ENCODE peak calls at places on chromosome 5, in ten cellular contexts. W is ascending aorta, C is upper lobe of left lung, S is right atrium auricular region, A is heart right ventricle, T is mammary epithelial cell, U is heart left ventricle, Q is IMR-90, Y is pancreas, K is ovary. G is an unnamed sample.
A peak's percentile ranks its signal among the peaks of the same experiment; 100 is the strongest.

GRCh38 chr5:19001527-19001926 is 986.5 kb downstream of the CDH18 start:
- DNase-seq in U (no peak), W (no peak), A (no peak), C (no peak), Q (no peak), K (no peak), T (no peak), Y (no peak), S (no peak), G (no peak)

GRCh38 chr5:136780518-136780917 is 415.2 kb upstream of the TRPC7 start:
- DNase-seq in S (no peak), U (no peak), K (no peak), Y (no peak), A (no peak), T (no peak), W (no peak), C (no peak), Q (no peak), G (no peak)

GRCh38 chr5:156386976-156387375 is 60.0 kb downstream of the SGCD start:
- DNase-seq in A (no peak), Q (no peak), T (no peak), Y (no peak), U (no peak), K (no peak), W (no peak), C (no peak), S (no peak), G (no peak)

GRCh38 chr5:66469684-66470083 is 126.5 kb upstream of the MAST4 start:
- DNase-seq in Y (no peak), W (no peak), A (no peak), Q (no peak), S (no peak), C (no peak), K (no peak), T (no peak), U (no peak), G (no peak)

GRCh38 chr5:112025729-112026128 is 268.7 kb upstream of the NREP start:
- DNase-seq in S (no peak), W (no peak), K (no peak), C (no peak), T (no peak), Q (no peak), A (no peak), U (no peak), Y (no peak), G (no peak)

GRCh38 chr5:151151793-151152192 is 5.8 kb downstream of the ANXA6 start:
- DNase-seq in K (no peak), U (no peak), W (no peak), S (peak; percentile 71), A (no peak), T (no peak), Y (no peak), C (peak; percentile 75), Q (peak; percentile 47), G (no peak)

GRCh38 chr5:5424736-5425135 is 2.3 kb downstream of the ICE1 start:
- DNase-seq in S (no peak), Y (no peak), W (no peak), C (no peak), A (no peak), T (no peak), U (no peak), K (no peak), Q (no peak), G (no peak)

GRCh38 chr5:150022163-150022540 is 21.6 kb downstream of the HMGXB3 start:
- DNase-seq in K (no peak), T (peak; percentile 88), S (no peak), W (no peak), Q (peak; percentile 87), C (no peak), Y (no peak), A (no peak), U (no peak), G (no peak)

GRCh38 chr5:157471709-157472108 is 11.7 kb downstream of the NIPAL4 start:
- DNase-seq in W (no peak), T (peak; percentile 25), Q (peak; percentile 33), K (no peak), U (no peak), Y (no peak), C (no peak), A (no peak), S (no peak), G (no peak)

GRCh38 chr5:174145091-174145490 is 99.6 kb downstream of the NSG2 start:
- DNase-seq in Y (no peak), Q (no peak), C (no peak), A (no peak), T (no peak), W (no peak), U (no peak), S (no peak), K (no peak), G (no peak)

GRCh38 chr5:173627860-173628392 is 11.5 kb upstream of the BOD1 start:
- DNase-seq in Y (no peak), A (no peak), C (no peak), W (no peak), S (no peak), T (no peak), K (no peak), Q (no peak), U (no peak), G (no peak)

GRCh38 chr5:11903121-11903613 is 1.1 kb downstream of the CTNND2 start:
- DNase-seq in Y (peak; percentile 57), Q (no peak), W (no peak), S (no peak), T (no peak), C (no peak), K (peak; percentile 9), A (no peak), U (peak; percentile 30), G (no peak)

GRCh38 chr5:113202904-113203716 is 226.5 kb downstream of the DCP2 start:
- DNase-seq in W (no peak), S (peak; percentile 92), C (no peak), A (peak; percentile 79), Q (peak; percentile 63), T (no peak), K (peak; percentile 40), U (peak; percentile 91), Y (peak; percentile 47), G (peak; percentile 83)

GRCh38 chr5:39604491-39604890 is 179.7 kb upstream of the DAB2 start:
- DNase-seq in W (no peak), S (no peak), U (no peak), A (no peak), Q (no peak), K (no peak), C (no peak), T (no peak), Y (no peak), G (no peak)

GRCh38 chr5:1053391-1054017 is 44.9 kb downstream of the NKD2 start:
- DNase-seq in Y (no peak), U (peak; percentile 40), K (no peak), A (peak; percentile 28), Q (no peak), T (no peak), S (no peak), C (no peak), W (no peak), G (peak; percentile 14)

GRCh38 chr5:1050449-1051365 is 42.1 kb downstream of the NKD2 start:
- DNase-seq in U (peak; percentile 59), A (peak; percentile 44), Y (peak; percentile 72), S (no peak), Q (no peak), C (no peak), K (no peak), W (no peak), T (no peak), G (peak; percentile 10)

GRCh38 chr5:1052641-1053390 is 44.2 kb downstream of the NKD2 start:
- DNase-seq in U (peak; percentile 70), Y (peak; percentile 69), C (no peak), S (no peak), A (peak; percentile 57), Q (no peak), K (no peak), T (no peak), W (no peak), G (peak; percentile 51)

GRCh38 chr5:1052076-1052475 is 43.5 kb downstream of the NKD2 start:
- DNase-seq in C (no peak), W (no peak), A (peak; percentile 8), S (no peak), T (no peak), K (no peak), U (peak; percentile 15), Q (no peak), Y (peak; percentile 65), G (peak; percentile 46)

DNA sequence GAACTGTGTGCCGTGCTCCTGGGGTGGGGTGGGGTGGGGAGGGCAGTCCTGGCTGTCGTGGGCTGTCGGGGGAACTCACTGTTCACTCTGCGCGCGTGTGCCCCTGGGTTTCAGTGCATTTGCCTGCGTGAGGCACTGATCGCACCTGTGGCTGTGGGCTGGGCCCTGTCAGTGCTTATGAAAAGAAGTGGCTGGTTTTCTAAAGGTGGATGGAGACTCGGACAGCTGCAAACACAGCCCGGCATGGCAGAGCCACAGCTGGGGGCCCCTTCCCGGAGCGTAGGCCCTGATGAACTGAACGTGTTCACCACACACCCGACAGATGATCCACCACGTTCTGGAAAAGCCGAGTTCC is 42.7 kb downstream of the NKD2 start:
- DNase-seq in U (peak; percentile 23), S (no peak), K (no peak), C (no peak), Y (peak; percentile 39), Q (no peak), W (no peak), T (no peak), A (no peak), G (no peak)
- H3K36me3 ChIP-seq in U (peaks cover 13% of the 10 kb centered on the region), S (peaks cover 27% of the 10 kb centered on the region), K (no peaks in the 10 kb centered on the region), C (peaks cover 17% of the 10 kb centered on the region), Y (peaks cover 28% of the 10 kb centered on the region), Q (peaks cover 17% of the 10 kb centered on the region), W (peaks cover 10% of the 10 kb centered on the region), T (no peaks in the 10 kb centered on the region), A (peaks cover 68% of the 10 kb centered on the region), G (no peaks in the 10 kb centered on the region)

GRCh38 chr5:138466900-138467710 is 1.8 kb downstream of the EGR1 start:
- DNase-seq in K (peak; percentile 53), S (peak; percentile 63), Q (peak; percentile 38), C (no peak), W (no peak), A (no peak), Y (no peak), T (peak; percentile 30), U (no peak), G (no peak)
- H3K27ac ChIP-seq in K (peak overlapping the region; percentile 28), S (no peak overlapping the region), Q (no peak overlapping the region), C (no peak overlapping the region), W (peak overlapping the region; percentile 2), A (peak overlapping the region; percentile 99), Y (no peak overlapping the region), T (no peak overlapping the region), U (no peak overlapping the region), G (no peak overlapping the region)

GRCh38 chr5:170849374-170849773 is 12.4 kb upstream of the RANBP17 start:
- DNase-seq in U (no peak), A (no peak), Q (no peak), W (no peak), S (no peak), Y (no peak), K (no peak), T (no peak), C (no peak), G (no peak)
- TF ChIP-seq CTCF in U (no peak), A (no peak), Q (no peak), W (no peak), S (no peak), Y (no peak), K (no peak), T (no peak), C (no peak), G (no peak)

DNA sequence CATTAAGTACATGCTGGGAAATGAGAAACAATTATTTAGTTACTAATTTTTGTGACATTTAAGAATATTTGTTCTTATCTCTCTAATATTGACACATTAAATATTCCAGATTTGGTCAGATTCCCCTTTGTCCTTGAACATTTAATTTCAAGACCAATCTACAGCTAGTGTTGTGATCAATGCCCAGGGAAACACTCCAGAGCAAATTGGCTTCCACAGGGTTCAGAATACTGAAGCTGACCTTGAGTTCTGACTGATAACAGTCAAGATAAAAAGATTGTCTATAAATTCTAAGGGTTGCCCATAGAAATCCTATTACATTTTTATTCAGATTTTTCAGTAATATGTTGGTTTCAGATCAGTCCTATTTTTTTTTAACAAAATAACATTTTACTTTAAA is 31.3 kb downstream of the ZFYVE16 start:
- DNase-seq in T (no peak), Y (no peak), W (no peak), S (no peak), A (no peak), U (no peak), K (no peak), C (no peak), Q (no peak), G (no peak)
- H3K36me3 ChIP-seq in T (peaks cover 9% of the 10 kb centered on the region), Y (peaks cover 6% of the 10 kb centered on the region), W (peaks cover 19% of the 10 kb centered on the region), S (peaks cover 59% of the 10 kb centered on the region), A (peaks cover 89% of the 10 kb centered on the region), U (no peaks in the 10 kb centered on the region), K (no peaks in the 10 kb centered on the region), C (peaks cover 10% of the 10 kb centered on the region), Q (peaks cover 14% of the 10 kb centered on the region), G (peaks cover 87% of the 10 kb centered on the region)